ENCODE peak calls at places on chromosomes 11 and 22, in four cellular contexts. H, D, T and R are unnamed samples.

GRCh38 chr11:64298966-64299846 is 952 bp upstream of the CATSPERZ start:
- DNase-seq in H (no peak), D (no peak), T (no peak), R (no peak)

GRCh38 chr11:21687645-21688044 is 505.2 kb upstream of the ANO5 start:
- DNase-seq in H (no peak), D (no peak), T (no peak), R (no peak)

GRCh38 chr11:75313457-75314272 is 37.8 kb downstream of the ARRB1 start:
- DNase-seq in H (peak), D (no peak), T (no peak), R (no peak)

GRCh38 chr22:46802608-46803027 is 40.2 kb downstream of the TBC1D22A start:
- DNase-seq in H (no peak), D (no peak), T (no peak), R (no peak)

GRCh38 chr22:49997221-49997599 is 15.4 kb downstream of the IL17REL start:
- DNase-seq in H (no peak), D (no peak), T (no peak), R (no peak)

GRCh38 chr11:61698173-61698965 is 18.2 kb downstream of the DAGLA start:
- DNase-seq in H (no peak), D (peak), T (no peak), R (no peak)

GRCh38 chr11:115613004-115613403 is 108.8 kb upstream of the CADM1 start:
- DNase-seq in H (no peak), D (no peak), T (no peak), R (no peak)

GRCh38 chr11:27995082-27995481 is 112.9 kb downstream of the KIF18A start:
- DNase-seq in H (no peak), D (no peak), T (no peak), R (no peak)

GRCh38 chr11:71447791-71448256 is 369 bp downstream of the DHCR7 start:
- DNase-seq in H (peak), D (peak), T (no peak), R (no peak)

GRCh38 chr22:48336339-48337060 is 1491.2 kb downstream of the BRD1 start:
- DNase-seq in H (no peak), D (no peak), T (no peak), R (no peak)

GRCh38 chr11:134531331-134532135 is 119.5 kb upstream of the B3GAT1 start:
- DNase-seq in H (no peak), D (no peak), T (no peak), R (no peak)

GRCh38 chr11:15223318-15223717 is 108.6 kb downstream of the INSC start:
- DNase-seq in H (no peak), D (no peak), T (no peak), R (no peak)

GRCh38 chr11:68904458-68904847 is 762 bp downstream of the IGHMBP2 start:
- DNase-seq in H (peak), D (peak), T (no peak), R (no peak)

GRCh38 chr11:34570584-34570983 is 50.3 kb upstream of the EHF start:
- DNase-seq in H (no peak), D (no peak), T (no peak), R (no peak)

GRCh38 chr11:6431861-6432260 is 8.9 kb downstream of the HPX start:
- DNase-seq in H (no peak), D (no peak), T (no peak), R (no peak)

GRCh38 chr22:25567305-25567704 is 2.8 kb downstream of the GRK3 start:
- DNase-seq in H (no peak), D (peak), T (no peak), R (no peak)

GRCh38 chr11:69371731-69372588 is 78.0 kb downstream of the MYEOV start:
- DNase-seq in H (no peak), D (no peak), T (no peak), R (no peak)

GRCh38 chr11:108496643-108497256 is 1.4 kb downstream of the POGLUT3 start:
- DNase-seq in H (no peak), D (no peak), T (no peak), R (no peak)
- TF ChIP-seq SPI1 in H (no peak), D (no peak), T (no peak), R (no peak)

GRCh38 chr11:44351006-44351660 is 41.2 kb upstream of the ALX4 start:
- DNase-seq in H (no peak), D (peak), T (peak), R (no peak)
- TF ChIP-seq SPI1 in H (peak), D (peak), T (peak), R (peak)

DNA sequence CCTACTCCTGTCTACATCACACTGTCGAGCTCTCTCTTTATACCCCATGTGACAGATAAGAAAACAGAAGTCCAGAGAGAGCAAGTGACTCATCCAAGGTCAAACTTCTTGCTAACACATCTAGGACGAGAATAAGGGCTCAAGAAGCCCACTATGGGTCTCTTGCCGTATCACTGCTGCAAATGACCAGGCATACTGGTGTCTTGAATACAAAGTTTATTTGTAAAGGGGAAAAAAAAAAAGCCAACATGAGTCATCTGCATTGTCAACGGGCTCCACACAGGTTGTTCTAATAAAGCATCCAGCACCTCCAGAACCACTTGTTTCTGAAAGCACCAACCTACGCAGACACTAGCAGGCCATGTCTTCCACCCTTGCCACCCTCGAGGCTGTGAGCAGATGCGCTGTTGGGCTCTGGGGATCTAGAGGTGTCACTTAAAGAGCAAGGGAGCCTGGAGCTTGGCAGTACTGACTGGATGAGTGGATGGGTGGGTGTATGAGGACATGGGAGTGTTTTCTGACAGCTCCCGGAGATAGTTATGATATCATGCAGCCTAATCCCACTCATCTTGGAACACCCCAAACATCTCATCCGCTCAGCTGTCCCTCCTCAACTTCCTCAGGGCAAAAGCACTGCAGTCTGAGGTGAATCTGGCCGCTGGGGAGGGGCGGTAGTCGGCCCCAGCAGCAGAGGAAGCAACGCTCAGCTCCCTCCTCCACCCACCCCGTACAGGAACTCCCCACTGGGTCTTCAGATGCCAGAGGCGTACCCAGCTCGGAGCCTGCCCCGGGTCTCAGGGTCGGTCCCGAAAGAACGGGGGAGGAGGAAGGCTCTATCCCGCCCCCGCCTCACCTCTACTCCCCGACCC is 1.1 kb downstream of the SMCO4 start:
- DNase-seq in H (peak), D (peak), T (no peak), R (peak)
- TF ChIP-seq SPI1 in H (peak), D (peak), T (no peak), R (peak)

DNA sequence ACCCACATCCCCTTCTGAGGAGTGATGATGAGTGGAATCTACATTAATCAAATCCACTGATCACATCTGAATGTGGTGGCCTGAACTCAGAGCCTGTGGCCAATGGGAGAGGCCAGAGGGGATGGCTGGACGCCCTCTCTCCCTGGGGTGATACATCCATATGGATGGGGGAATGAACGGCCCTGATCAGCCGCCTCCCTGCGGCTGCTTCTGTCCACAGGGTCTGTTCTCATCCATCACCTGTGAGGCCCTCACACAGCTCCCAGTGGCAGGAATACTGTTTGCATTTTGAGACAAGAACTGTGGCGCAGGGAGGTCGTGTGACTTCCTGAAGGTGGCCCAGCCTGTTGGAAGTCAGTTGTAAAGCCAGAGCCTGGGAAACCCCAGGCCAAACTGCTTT is 78.3 kb upstream of the SHISAL1 start:
- DNase-seq in H (no peak), D (no peak), T (no peak), R (no peak)
- TF ChIP-seq SPI1 in H (no peak), D (no peak), T (no peak), R (no peak)

GRCh38 chr11:11535611-11536010 is 86.2 kb downstream of the GALNT18 start:
- DNase-seq in H (no peak), D (no peak), T (no peak), R (no peak)

GRCh38 chr11:11537372-11537771 is 84.4 kb downstream of the GALNT18 start:
- DNase-seq in H (no peak), D (no peak), T (no peak), R (no peak)

GRCh38 chr11:11534981-11535380 is 86.8 kb downstream of the GALNT18 start:
- DNase-seq in H (no peak), D (no peak), T (no peak), R (no peak)

GRCh38 chr11:11537871-11538270 is 83.9 kb downstream of the GALNT18 start:
- DNase-seq in H (no peak), D (no peak), T (no peak), R (no peak)

GRCh38 chr11:11536650-11537049 is 85.2 kb downstream of the GALNT18 start:
- DNase-seq in H (no peak), D (no peak), T (no peak), R (no peak)
- TF ChIP-seq SPI1 in H (no peak), D (no peak), T (no peak), R (no peak)

GRCh38 chr11:118115048-118115447 is 28.3 kb upstream of the SMIM35 start:
- DNase-seq in H (no peak), D (no peak), T (no peak), R (no peak)

GRCh38 chr11:118114266-118114665 is 27.5 kb upstream of the SMIM35 start:
- DNase-seq in H (no peak), D (no peak), T (no peak), R (no peak)

GRCh38 chr11:118113031-118113430 is 26.3 kb upstream of the SMIM35 start:
- DNase-seq in H (no peak), D (no peak), T (no peak), R (no peak)

GRCh38 chr11:118120793-118121192 is 31.8 kb downstream of the SCN4B start:
- DNase-seq in H (no peak), D (no peak), T (no peak), R (no peak)

GRCh38 chr11:118117790-118118601 is 31.2 kb upstream of the SMIM35 start:
- DNase-seq in H (no peak), D (no peak), T (no peak), R (no peak)
- TF ChIP-seq SPI1 in H (no peak), D (no peak), T (no peak), R (no peak)